ENCODE peak calls at places on chromosome 18, in eight cellular contexts. P, M, N, E, Y, O, Q and V are unnamed samples.

GRCh38 chr18:10798727-10799435 is 273.1 kb downstream of the NAPG start:
- DNase-seq in P (peak), M (no peak), N (no peak), E (no peak), Y (peak), O (no peak), Q (no peak), V (no peak)

GRCh38 chr18:62610509-62611394 is 87.9 kb downstream of the ZCCHC2 start:
- DNase-seq in P (no peak), M (no peak), N (no peak), E (no peak), Y (no peak), O (no peak), Q (no peak), V (no peak)

GRCh38 chr18:54284967-54285785 is 15.9 kb downstream of the POLI start:
- DNase-seq in P (peak), M (no peak), N (no peak), E (no peak), Y (peak), O (no peak), Q (no peak), V (no peak)

GRCh38 chr18:23077493-23078256 is 57.6 kb upstream of the CABLES1 start:
- DNase-seq in P (peak), M (peak), N (no peak), E (no peak), Y (no peak), O (peak), Q (no peak), V (no peak)

GRCh38 chr18:79515331-79515730 is 119.6 kb downstream of the NFATC1 start:
- DNase-seq in P (no peak), M (no peak), N (no peak), E (peak), Y (no peak), O (no peak), Q (no peak), V (peak)

GRCh38 chr18:76348267-76349066 is 146.6 kb downstream of the ZNF516 start:
- DNase-seq in P (no peak), M (peak), N (no peak), E (no peak), Y (no peak), O (no peak), Q (no peak), V (no peak)

GRCh38 chr18:3710712-3711269 is 260.8 kb downstream of the TGIF1 start:
- DNase-seq in P (peak), M (no peak), N (no peak), E (no peak), Y (no peak), O (peak), Q (no peak), V (peak)

GRCh38 chr18:54822872-54823845 is 5.1 kb upstream of the RAB27B start:
- DNase-seq in P (peak), M (no peak), N (no peak), E (no peak), Y (peak), O (no peak), Q (no peak), V (no peak)

GRCh38 chr18:55585586-55586521 is 2.1 kb downstream of the TCF4 start:
- DNase-seq in P (peak), M (no peak), N (no peak), E (no peak), Y (peak), O (no peak), Q (no peak), V (no peak)

GRCh38 chr18:43662657-43663056 is 385.4 kb upstream of the SYT4 start:
- DNase-seq in P (peak), M (no peak), N (no peak), E (no peak), Y (peak), O (no peak), Q (no peak), V (no peak)